ENCODE peak calls at places on chromosomes 13 and 19, in four cellular contexts. G, T, J and R are unnamed samples.

GRCh38 chr13:93307651-93308050 is 81.0 kb downstream of the GPC6 start:
- DNase-seq in G (no peak), T (no peak), J (no peak), R (no peak)

GRCh38 chr13:59542303-59542702 is 621.4 kb downstream of the DIAPH3 start:
- DNase-seq in G (no peak), T (no peak), J (no peak), R (no peak)

GRCh38 chr13:72198967-72199601 is 332.1 kb upstream of the DACH1 start:
- DNase-seq in G (no peak), T (no peak), J (no peak), R (no peak)

GRCh38 chr13:72383646-72384045 is 343.8 kb downstream of the MZT1 start:
- DNase-seq in G (no peak), T (no peak), J (no peak), R (no peak)

GRCh38 chr19:51647318-51647717 is 693 bp upstream of the SIGLEC14 start:
- DNase-seq in G (no peak), T (no peak), J (no peak), R (no peak)

GRCh38 chr19:44666852-44667251 is 4.4 kb upstream of the CEACAM19 start:
- DNase-seq in G (no peak), T (no peak), J (no peak), R (no peak)

GRCh38 chr13:101144808-101145419 is 271.4 kb downstream of the NALCN start:
- DNase-seq in G (peak; percentile 24), T (no peak), J (peak; percentile 27), R (no peak)

GRCh38 chr13:61685683-61686013 is 270.0 kb upstream of the PCDH20 start:
- DNase-seq in G (no peak), T (no peak), J (no peak), R (no peak)

GRCh38 chr19:53388904-53389303 is 6.0 kb upstream of the ZNF765 start:
- DNase-seq in G (no peak), T (no peak), J (no peak), R (no peak)

GRCh38 chr19:19405919-19406877 is 723 bp downstream of the GATAD2A start:
- DNase-seq in G (peak; percentile 30), T (peak; percentile 71), J (no peak), R (peak; percentile 65)